ENCODE peak calls at places on chromosome 13, in seven cellular contexts. A, D, C, F, P, Z and U are unnamed samples.

GRCh38 chr13:100347941-100348340 is 240.6 kb downstream of the GGACT start:
- DNase-seq in D (peak), Z (no peak), F (no peak), A (no peak), P (no peak), C (no peak), U (no peak)

GRCh38 chr13:98307392-98307743 is 130.3 kb upstream of the RNF113B start:
- DNase-seq in C (no peak), D (no peak), F (no peak), A (no peak), Z (no peak), P (no peak), U (no peak)

GRCh38 chr13:107020393-107020792 is 452.5 kb upstream of the ARGLU1 start:
- DNase-seq in P (no peak), Z (no peak), D (peak), A (no peak), C (no peak), F (no peak), U (no peak)

GRCh38 chr13:104773775-104774174 is 1707.6 kb upstream of the SLC10A2 start:
- DNase-seq in A (peak), P (peak), D (peak), F (no peak), C (no peak), Z (no peak), U (peak)

GRCh38 chr13:30337061-30337601 is 29.8 kb upstream of the KATNAL1 start:
- DNase-seq in Z (no peak), F (no peak), P (no peak), C (no peak), A (no peak), D (no peak), U (no peak)

GRCh38 chr13:111384441-111385181 is 64.2 kb downstream of the TEX29 start:
- DNase-seq in A (no peak), P (no peak), F (no peak), D (no peak), C (no peak), Z (no peak), U (no peak)

GRCh38 chr13:37295046-37295445 is 189.6 kb upstream of the CSNK1A1L start:
- DNase-seq in C (no peak), P (no peak), Z (peak), F (no peak), D (peak), A (no peak), U (no peak)

GRCh38 chr13:73210218-73210883 is 151.5 kb downstream of the KLF5 start:
- DNase-seq in F (no peak), A (peak), D (no peak), C (no peak), P (no peak), Z (no peak), U (no peak)

GRCh38 chr13:109145631-109146030 is 516.2 kb downstream of the MYO16 start:
- DNase-seq in D (peak), P (peak), A (peak), C (no peak), F (peak), Z (no peak), U (peak)

GRCh38 chr13:76570485-76570884 is 315.7 kb downstream of the KCTD12 start:
- DNase-seq in Z (no peak), A (no peak), D (no peak), C (no peak), P (no peak), F (no peak), U (peak)

GRCh38 chr13:42821437-42821836 is 40.1 kb downstream of the FAM216B start:
- DNase-seq in D (peak), A (no peak), C (no peak), P (no peak), Z (no peak), F (no peak), U (no peak)

GRCh38 chr13:40236566-40237168 is 429.8 kb downstream of the FOXO1 start:
- DNase-seq in D (no peak), P (no peak), C (no peak), F (no peak), A (no peak), Z (peak), U (no peak)

GRCh38 chr13:47628666-47629065 is 372.4 kb downstream of the SUCLA2 start:
- DNase-seq in F (no peak), A (no peak), P (no peak), Z (no peak), C (no peak), D (peak), U (no peak)

GRCh38 chr13:43846496-43846895 is 33.0 kb downstream of the CCDC122 start:
- DNase-seq in F (no peak), A (no peak), C (no peak), D (peak), P (no peak), Z (no peak), U (no peak)
- H3K4me3 ChIP-seq in F (no peak), A (no peak), C (no peak), D (no peak), P (no peak), Z (no peak), U (no peak)

GRCh38 chr13:31742102-31742695 is 2.9 kb downstream of the RXFP2 start:
- DNase-seq in Z (peak), P (peak), C (peak), A (peak), D (peak), F (peak), U (peak)

GRCh38 chr13:31747966-31748365 is 8.6 kb downstream of the RXFP2 start:
- DNase-seq in F (no peak), A (no peak), Z (no peak), C (no peak), D (no peak), P (no peak), U (no peak)

GRCh38 chr13:31749929-31750328 is 10.6 kb downstream of the RXFP2 start:
- DNase-seq in C (no peak), A (no peak), Z (no peak), D (peak), F (no peak), P (no peak), U (no peak)

DNA sequence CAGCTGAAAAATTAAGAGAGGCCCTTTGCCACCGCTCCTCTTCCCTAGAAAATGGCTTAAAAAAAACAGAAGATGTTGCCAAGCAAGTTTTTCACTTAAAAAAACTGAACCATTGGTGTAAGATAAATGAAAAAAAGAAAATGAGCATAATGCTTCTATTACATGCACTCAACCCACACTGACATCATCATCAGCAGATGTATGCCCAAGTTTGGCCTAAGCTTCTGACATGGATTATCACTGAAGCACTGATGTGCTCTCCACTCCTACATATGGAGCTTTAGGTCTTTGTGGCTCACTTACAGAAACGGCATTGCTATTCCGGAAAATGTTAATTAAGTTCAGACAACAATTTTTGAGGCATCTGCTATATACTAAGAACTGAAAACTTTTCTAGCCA is 7.9 kb downstream of the RXFP2 start:
- DNase-seq in A (no peak), C (no peak), Z (no peak), P (no peak), D (no peak), F (no peak), U (no peak)
- H3K4me3 ChIP-seq in A (no peak), C (no peak), Z (no peak), P (no peak), D (no peak), F (no peak), U (no peak)

GRCh38 chr13:57846600-57847173 is 215.1 kb downstream of the PCDH17 start:
- DNase-seq in D (no peak), Z (no peak), P (no peak), A (no peak), C (no peak), F (no peak), U (no peak)
- H3K4me3 ChIP-seq in D (no peak), Z (no peak), P (no peak), A (no peak), C (no peak), F (no peak), U (no peak)

GRCh38 chr13:49844191-49844590 is 51.7 kb upstream of the KPNA3 start:
- DNase-seq in Z (no peak), F (no peak), D (no peak), C (no peak), A (no peak), P (no peak), U (no peak)
- H3K4me3 ChIP-seq in Z (no peak), F (no peak), D (no peak), C (no peak), A (no peak), P (no peak), U (no peak)

GRCh38 chr13:35961461-35962220 is 169.5 kb downstream of the DCLK1 start:
- DNase-seq in F (no peak), P (no peak), C (no peak), D (no peak), Z (no peak), A (no peak), U (no peak)
- H3K4me3 ChIP-seq in F (no peak), P (no peak), C (no peak), D (no peak), Z (no peak), A (no peak), U (no peak)